ENCODE peak calls at places on chromosomes 11 and 22, in seven cellular contexts. L, S, B, R, O, C and M are unnamed samples.

GRCh38 chr11:48054994-48055291 is 74.6 kb downstream of the PTPRJ start:
- DNase-seq in L (no peak), S (no peak), B (no peak), R (no peak), O (no peak), C (no peak), M (no peak)

GRCh38 chr11:60795291-60795690 is 10.2 kb downstream of the MS4A10 start:
- DNase-seq in L (no peak), S (no peak), B (no peak), R (no peak), O (peak; percentile 26), C (no peak), M (no peak)

GRCh38 chr11:102446606-102447005 is 6.0 kb downstream of the TMEM123 start:
- DNase-seq in L (peak; percentile 79), S (no peak), B (no peak), R (peak; percentile 76), O (peak; percentile 81), C (no peak), M (no peak)

GRCh38 chr11:130144721-130145327 is 14.8 kb upstream of the ST14 start:
- DNase-seq in L (peak; percentile 20), S (no peak), B (no peak), R (peak; percentile 86), O (no peak), C (no peak), M (no peak)

GRCh38 chr11:71093783-71094182 is 158.6 kb downstream of the SHANK2 start:
- DNase-seq in L (no peak), S (no peak), B (no peak), R (no peak), O (no peak), C (no peak), M (no peak)

GRCh38 chr11:10498022-10498400 is 42.9 kb downstream of the AMPD3 start:
- DNase-seq in L (no peak), S (no peak), B (peak; percentile 46), R (no peak), O (no peak), C (no peak), M (no peak)

GRCh38 chr11:132349806-132350733 is 979.7 kb downstream of the NTM start:
- DNase-seq in L (peak; percentile 15), S (no peak), B (no peak), R (no peak), O (no peak), C (no peak), M (no peak)

GRCh38 chr22:43228330-43228729 is 41.4 kb upstream of the TTLL12 start:
- DNase-seq in L (peak; percentile 10), S (no peak), B (no peak), R (peak; percentile 74), O (no peak), C (peak; percentile 35), M (no peak)

GRCh38 chr11:61547246-61547645 is 33.6 kb downstream of the SYT7 start:
- DNase-seq in L (no peak), S (no peak), B (no peak), R (no peak), O (no peak), C (no peak), M (no peak)

GRCh38 chr22:20523118-20523983 is 15.9 kb downstream of the MED15 start:
- DNase-seq in L (peak; percentile 59), S (no peak), B (no peak), R (peak; percentile 48), O (peak; percentile 71), C (no peak), M (no peak)

GRCh38 chr11:102192349-102193066 is 82.3 kb downstream of the YAP1 start:
- DNase-seq in L (no peak), S (no peak), B (no peak), R (peak; percentile 77), O (no peak), C (no peak), M (no peak)

GRCh38 chr11:81174646-81175330 is 1558.9 kb downstream of the FAM181B start:
- DNase-seq in L (no peak), S (no peak), B (no peak), R (no peak), O (no peak), C (no peak), M (no peak)

GRCh38 chr11:13429836-13430235 is 33.2 kb downstream of the BTBD10 start:
- DNase-seq in L (no peak), S (no peak), B (no peak), R (no peak), O (no peak), C (no peak), M (no peak)

GRCh38 chr22:42417645-42418303 is 14.4 kb downstream of the NFAM1 start:
- DNase-seq in L (no peak), S (no peak), B (no peak), R (no peak), O (no peak), C (no peak), M (no peak)

GRCh38 chr11:83156996-83157754 is at the start of gene PCF11:
- DNase-seq in L (no peak), S (no peak), B (no peak), R (no peak), O (no peak), C (no peak), M (no peak)

GRCh38 chr22:44645531-44645930 is 56.5 kb upstream of the PRR5 start:
- DNase-seq in L (no peak), S (no peak), B (no peak), R (no peak), O (no peak), C (no peak), M (no peak)

GRCh38 chr22:36330127-36330526 is 57.6 kb downstream of the MYH9 start:
- DNase-seq in L (no peak), S (no peak), B (no peak), R (peak; percentile 44), O (no peak), C (no peak), M (no peak)

GRCh38 chr11:67364169-67364568 is 9.2 kb downstream of the CLCF1 start:
- DNase-seq in L (no peak), S (no peak), B (no peak), R (no peak), O (peak; percentile 53), C (no peak), M (no peak)

GRCh38 chr22:23837496-23837859 is 1.3 kb downstream of the DERL3 start:
- DNase-seq in L (no peak), S (peak; percentile 18), B (no peak), R (no peak), O (no peak), C (no peak), M (no peak)

GRCh38 chr11:31106326-31106725 is 263.2 kb downstream of the DCDC1 start:
- DNase-seq in L (no peak), S (no peak), B (no peak), R (no peak), O (no peak), C (no peak), M (no peak)

GRCh38 chr11:126480410-126481302 is 125.2 kb downstream of the ST3GAL4 start:
- DNase-seq in L (peak; percentile 88), S (peak; percentile 77), B (peak; percentile 94), R (peak; percentile 96), O (peak; percentile 98), C (peak; percentile 68), M (peak; percentile 87)

GRCh38 chr11:126483796-126484195 is 128.3 kb downstream of the ST3GAL4 start:
- DNase-seq in L (no peak), S (no peak), B (no peak), R (no peak), O (no peak), C (no peak), M (no peak)

GRCh38 chr11:126484266-126484665 is 128.8 kb downstream of the ST3GAL4 start:
- DNase-seq in L (peak; percentile 94), S (no peak), B (no peak), R (no peak), O (no peak), C (no peak), M (no peak)

GRCh38 chr11:126481303-126481680 is 125.8 kb downstream of the ST3GAL4 start:
- DNase-seq in L (no peak), S (no peak), B (no peak), R (no peak), O (no peak), C (no peak), M (no peak)

DNA sequence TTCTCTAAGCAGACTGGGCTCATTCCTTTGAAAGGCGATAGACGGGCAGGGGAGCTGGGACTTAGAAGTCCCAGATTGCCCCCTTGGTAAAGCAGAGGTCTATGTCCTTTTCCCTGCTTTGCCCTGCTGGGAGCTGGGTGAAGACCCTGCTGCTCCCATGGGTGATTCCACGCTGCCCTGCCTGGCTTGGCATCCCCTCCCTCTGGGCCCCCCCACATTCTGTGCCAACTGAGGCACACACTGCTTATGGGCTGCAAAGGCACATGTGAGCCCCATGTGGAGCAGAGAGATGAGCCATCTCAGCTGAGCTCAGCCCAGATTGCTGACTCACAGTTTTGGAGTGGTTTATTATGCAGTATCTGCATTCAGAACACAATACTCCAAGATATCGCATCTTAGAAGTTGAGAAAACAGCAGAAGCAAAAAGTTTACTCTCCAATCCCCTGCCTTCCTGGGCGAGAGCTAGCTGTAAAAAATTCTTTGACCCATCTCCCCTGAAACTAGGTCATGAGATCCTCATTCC is 127.2 kb downstream of the ST3GAL4 start:
- DNase-seq in L (peak; percentile 6), S (no peak), B (no peak), R (no peak), O (no peak), C (no peak), M (peak; percentile 74)
- H3K4me1 ChIP-seq in L (peaks cover 21% of the 10 kb centered on the region), S (peaks cover 4% of the 10 kb centered on the region), B (peaks cover 8% of the 10 kb centered on the region), R (no peaks in the 10 kb centered on the region), O (peaks cover 18% of the 10 kb centered on the region), C (peaks cover 6% of the 10 kb centered on the region), M (no peaks in the 10 kb centered on the region)

GRCh38 chr11:535519-536454 is at the start of gene HRAS:
- DNase-seq in L (peak; percentile 90), S (peak; percentile 92), B (peak; percentile 95), R (peak; percentile 95), O (peak; percentile 100), C (peak; percentile 96), M (peak; percentile 96)
- H3K4me3 ChIP-seq in L (peak within 1 kb of the TSS; percentile 95), S (peak within 1 kb of the TSS; percentile 80), B (peak within 1 kb of the TSS; percentile 71), R (peak within 1 kb of the TSS; percentile 76), O (peak within 1 kb of the TSS; percentile 80), C (peak within 1 kb of the TSS; percentile 85), M (peak within 1 kb of the TSS; percentile 73)

GRCh38 chr11:15971215-15971546 is 385.2 kb downstream of the SOX6 start:
- DNase-seq in L (no peak), S (no peak), B (no peak), R (no peak), O (no peak), C (no peak), M (no peak)
- H3K27ac ChIP-seq in L (no peak overlapping the region), S (no peak overlapping the region), B (no peak overlapping the region), R (no peak overlapping the region), O (no peak overlapping the region), C (no peak overlapping the region), M (no peak overlapping the region)

GRCh38 chr11:65353376-65353775 is 1.2 kb upstream of the TIGD3 start:
- DNase-seq in L (no peak), S (no peak), B (no peak), R (no peak), O (no peak), C (no peak), M (no peak)
- H3K4me1 ChIP-seq in L (peaks cover 8% of the 10 kb centered on the region), S (peaks cover 8% of the 10 kb centered on the region), B (peaks cover 24% of the 10 kb centered on the region), R (no peaks in the 10 kb centered on the region), O (peaks cover 17% of the 10 kb centered on the region), C (peaks cover 33% of the 10 kb centered on the region), M (no peaks in the 10 kb centered on the region)